ENCODE peak calls at places on chromosomes 11 and 22, in four cellular contexts. P, F, J and M are unnamed samples.

GRCh38 chr11:96054870-96055705 is 131.2 kb upstream of the MTMR2 start:
- DNase-seq in P (no peak), F (no peak), J (no peak), M (no peak)

GRCh38 chr11:134397304-134398078 is 14.6 kb downstream of the B3GAT1 start:
- DNase-seq in P (no peak), F (no peak), J (no peak), M (no peak)

GRCh38 chr22:47443836-47444745 is 681.6 kb downstream of the TBC1D22A start:
- DNase-seq in P (no peak), F (no peak), J (no peak), M (no peak)

GRCh38 chr11:73029408-73029807 is 112.7 kb downstream of the FCHSD2 start:
- DNase-seq in P (no peak), F (no peak), J (no peak), M (no peak)

GRCh38 chr11:48001438-48002021 is 21.2 kb downstream of the PTPRJ start:
- DNase-seq in P (no peak), F (no peak), J (no peak), M (no peak)

GRCh38 chr11:119339581-119340334 is 925 bp downstream of the C1QTNF5 start:
- DNase-seq in P (no peak), F (no peak), J (peak), M (no peak)

GRCh38 chr22:38177926-38178604 is 3.6 kb downstream of the PLA2G6 start:
- DNase-seq in P (no peak), F (no peak), J (no peak), M (no peak)

GRCh38 chr22:45731798-45732495 is 60.3 kb downstream of the ATXN10 start:
- DNase-seq in P (no peak), F (no peak), J (no peak), M (no peak)

GRCh38 chr11:107478922-107479321 is 21.3 kb upstream of the CWF19L2 start:
- DNase-seq in P (no peak), F (no peak), J (no peak), M (no peak)

GRCh38 chr11:119374632-119375394 is 6.7 kb downstream of the USP2 start:
- DNase-seq in P (no peak), F (no peak), J (no peak), M (no peak)

GRCh38 chr11:19929655-19930054 is 217.0 kb downstream of the NAV2 start:
- DNase-seq in P (no peak), F (no peak), J (no peak), M (no peak)

GRCh38 chr22:20748820-20749428 is 25.0 kb upstream of the SERPIND1 start:
- DNase-seq in P (no peak), F (no peak), J (peak), M (no peak)

GRCh38 chr22:22687638-22688500 is 43.5 kb downstream of the GGTLC2 start:
- DNase-seq in P (peak), F (no peak), J (peak), M (no peak)

GRCh38 chr11:3840870-3841425 is at the start of gene RHOG:
- DNase-seq in P (peak), F (no peak), J (peak), M (peak)

GRCh38 chr11:46345881-46346484 is 1.3 kb upstream of the DGKZ start:
- DNase-seq in P (no peak), F (no peak), J (no peak), M (no peak)

GRCh38 chr22:22881116-22882032 is 6.2 kb upstream of the IGLL5 start:
- DNase-seq in P (no peak), F (no peak), J (no peak), M (no peak)

GRCh38 chr11:69076129-69076791 is 27.5 kb downstream of the TPCN2 start:
- DNase-seq in P (no peak), F (no peak), J (no peak), M (no peak)

GRCh38 chr22:50739894-50740293 is 1.9 kb downstream of the ACR start:
- DNase-seq in P (no peak), F (no peak), J (no peak), M (no peak)

GRCh38 chr11:62599069-62599696 is 2.5 kb downstream of the MTA2 start:
- DNase-seq in P (peak), F (peak), J (peak), M (peak)

GRCh38 chr11:36123353-36124220 is 165.6 kb downstream of the COMMD9 start:
- DNase-seq in P (peak), F (no peak), J (no peak), M (no peak)

GRCh38 chr22:19143967-19144400 is 467 bp downstream of the ESS2 start:
- DNase-seq in P (no peak), F (no peak), J (no peak), M (no peak)

GRCh38 chr11:45026835-45027234 is 76.2 kb upstream of the TP53I11 start:
- DNase-seq in P (peak), F (no peak), J (no peak), M (peak)

GRCh38 chr22:44180706-44181032 is at the start of gene PARVG:
- DNase-seq in P (no peak), F (no peak), J (peak), M (no peak)

GRCh38 chr11:45145421-45146071 is 893 bp upstream of the PRDM11 start:
- DNase-seq in P (no peak), F (no peak), J (no peak), M (no peak)

GRCh38 chr11:86482684-86483083 is 108.0 kb downstream of the CCDC81 start:
- DNase-seq in P (no peak), F (no peak), J (no peak), M (no peak)

GRCh38 chr11:34132261-34132965 is 27.0 kb downstream of the NAT10 start:
- DNase-seq in P (no peak), F (no peak), J (no peak), M (no peak)

GRCh38 chr11:126049159-126049558 is 13.5 kb downstream of the CDON start:
- DNase-seq in P (no peak), F (no peak), J (no peak), M (no peak)

GRCh38 chr11:12818333-12819015 is 144.3 kb downstream of the TEAD1 start:
- DNase-seq in P (no peak), F (no peak), J (no peak), M (no peak)

GRCh38 chr22:37549704-37550059 is 10.6 kb upstream of the CDC42EP1 start:
- DNase-seq in P (peak), F (no peak), J (no peak), M (no peak)

GRCh38 chr11:66325140-66325754 is 8.4 kb upstream of the CD248 start:
- DNase-seq in P (no peak), F (no peak), J (no peak), M (no peak)

GRCh38 chr22:42611076-42611475 is 3.6 kb downstream of the POLDIP3 start:
- DNase-seq in P (no peak), F (no peak), J (no peak), M (no peak)

GRCh38 chr11:46999217-46999616 is 62.7 kb downstream of the CSTPP1 start:
- DNase-seq in P (no peak), F (no peak), J (no peak), M (no peak)